ENCODE peak calls at places on chromosomes 12 and 14, in seven cellular contexts. L, P, I, R, V, M and Q are unnamed samples.

GRCh38 chr12:74892057-74892633 is 317.5 kb downstream of the KCNC2 start:
- DNase-seq in L (no peak), P (no peak), I (no peak), R (no peak), V (no peak), M (no peak), Q (no peak)

GRCh38 chr14:96267336-96267735 is 11.3 kb downstream of the BDKRB1 start:
- DNase-seq in L (no peak), P (peak; percentile 84), I (peak; percentile 36), R (peak; percentile 83), V (peak; percentile 93), M (no peak), Q (peak; percentile 79)

GRCh38 chr12:130161261-130162231 is 718 bp upstream of the FZD10 start:
- DNase-seq in L (no peak), P (peak; percentile 27), I (no peak), R (no peak), V (no peak), M (no peak), Q (no peak)

GRCh38 chr12:104628338-104629135 is 171.8 kb downstream of the CHST11 start:
- DNase-seq in L (no peak), P (no peak), I (no peak), R (no peak), V (no peak), M (no peak), Q (no peak)

GRCh38 chr12:104643921-104644669 is 187.3 kb downstream of the CHST11 start:
- DNase-seq in L (no peak), P (peak; percentile 28), I (no peak), R (no peak), V (no peak), M (no peak), Q (peak; percentile 16)

GRCh38 chr12:112167728-112168525 is 42.6 kb downstream of the TRAFD1 start:
- DNase-seq in L (no peak), P (no peak), I (no peak), R (no peak), V (no peak), M (no peak), Q (no peak)

GRCh38 chr14:56115471-56115870 is 2.7 kb upstream of the PELI2 start:
- DNase-seq in L (no peak), P (no peak), I (no peak), R (no peak), V (no peak), M (no peak), Q (no peak)

GRCh38 chr12:113329022-113329790 is 5.7 kb downstream of the SLC8B1 start:
- DNase-seq in L (no peak), P (no peak), I (no peak), R (peak; percentile 22), V (no peak), M (no peak), Q (peak; percentile 51)

GRCh38 chr12:113476093-113476986 is 4.7 kb upstream of the LHX5 start:
- DNase-seq in L (no peak), P (no peak), I (no peak), R (no peak), V (no peak), M (no peak), Q (no peak)

GRCh38 chr14:54192610-54193009 is 204.2 kb upstream of the CDKN3 start:
- DNase-seq in L (no peak), P (no peak), I (no peak), R (no peak), V (no peak), M (no peak), Q (no peak)

GRCh38 chr14:58639842-58640484 is 2.2 kb downstream of the DACT1 start:
- DNase-seq in L (no peak), P (peak; percentile 93), I (peak; percentile 85), R (peak; percentile 83), V (peak; percentile 87), M (peak; percentile 62), Q (peak; percentile 92)

GRCh38 chr14:99415496-99416281 is 65.0 kb downstream of the SETD3 start:
- DNase-seq in L (peak; percentile 58), P (peak; percentile 90), I (peak; percentile 81), R (peak; percentile 65), V (peak; percentile 81), M (peak; percentile 69), Q (peak; percentile 89)

GRCh38 chr12:89927226-89927698 is 218.6 kb upstream of the ATP2B1 start:
- DNase-seq in L (no peak), P (no peak), I (no peak), R (no peak), V (no peak), M (no peak), Q (no peak)

GRCh38 chr12:32270818-32271710 is 128.3 kb upstream of the FGD4 start:
- DNase-seq in L (no peak), P (peak; percentile 70), I (no peak), R (peak; percentile 17), V (peak; percentile 41), M (no peak), Q (peak; percentile 33)

GRCh38 chr12:26648584-26648983 is 184.4 kb downstream of the ITPR2 start:
- DNase-seq in L (no peak), P (peak; percentile 88), I (peak; percentile 79), R (peak; percentile 59), V (peak; percentile 62), M (no peak), Q (peak; percentile 94)

GRCh38 chr14:101581806-101582205 is 20.5 kb downstream of the DIO3 start:
- DNase-seq in L (no peak), P (no peak), I (no peak), R (no peak), V (no peak), M (no peak), Q (no peak)

GRCh38 chr14:93061380-93062012 is 54.2 kb downstream of the ITPK1 start:
- DNase-seq in L (no peak), P (no peak), I (no peak), R (no peak), V (no peak), M (no peak), Q (no peak)

GRCh38 chr12:42382013-42382696 is 56.2 kb downstream of the PPHLN1 start:
- DNase-seq in L (no peak), P (peak; percentile 71), I (no peak), R (peak; percentile 9), V (no peak), M (no peak), Q (peak; percentile 75)

GRCh38 chr12:105226219-105226618 is 9.8 kb downstream of the APPL2 start:
- DNase-seq in L (no peak), P (peak; percentile 95), I (peak; percentile 82), R (peak; percentile 96), V (peak; percentile 83), M (no peak), Q (peak; percentile 90)

GRCh38 chr12:76312314-76312713 is 35.9 kb downstream of the BBS10 start:
- DNase-seq in L (no peak), P (peak; percentile 24), I (no peak), R (no peak), V (no peak), M (no peak), Q (no peak)

DNA sequence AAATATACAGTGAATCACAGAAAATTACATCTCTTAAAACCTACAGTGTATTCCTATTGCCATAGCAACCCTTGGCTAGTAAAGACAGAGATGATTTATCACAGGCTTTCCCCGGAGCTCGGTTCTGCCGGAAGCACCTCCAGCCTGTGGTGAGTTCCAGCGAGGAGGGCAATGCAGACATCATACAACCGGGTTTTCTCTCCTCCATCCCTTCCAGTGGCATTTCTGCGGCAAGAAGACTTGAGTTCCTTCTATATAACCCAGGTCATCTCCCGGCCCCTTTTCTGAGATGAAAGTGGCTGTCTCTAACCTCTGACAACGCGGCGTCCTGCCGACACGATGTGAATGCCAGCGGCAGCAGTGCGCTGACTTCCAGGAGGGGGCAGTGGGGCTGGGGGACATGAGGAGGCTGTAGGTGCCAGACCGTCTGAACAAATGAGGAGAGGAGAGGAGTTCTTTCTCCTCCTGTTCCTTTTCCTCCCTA is 68.5 kb upstream of the MAX start:
- DNase-seq in L (no peak), P (peak; percentile 86), I (peak; percentile 54), R (peak; percentile 41), V (peak; percentile 31), M (no peak), Q (peak; percentile 86)
- TF ChIP-seq CTCF in L (peak; percentile 13), P (peak; percentile 74), I (peak; percentile 61), R (peak; percentile 53), V (peak; percentile 41), M (no peak), Q (peak; percentile 52)

DNA sequence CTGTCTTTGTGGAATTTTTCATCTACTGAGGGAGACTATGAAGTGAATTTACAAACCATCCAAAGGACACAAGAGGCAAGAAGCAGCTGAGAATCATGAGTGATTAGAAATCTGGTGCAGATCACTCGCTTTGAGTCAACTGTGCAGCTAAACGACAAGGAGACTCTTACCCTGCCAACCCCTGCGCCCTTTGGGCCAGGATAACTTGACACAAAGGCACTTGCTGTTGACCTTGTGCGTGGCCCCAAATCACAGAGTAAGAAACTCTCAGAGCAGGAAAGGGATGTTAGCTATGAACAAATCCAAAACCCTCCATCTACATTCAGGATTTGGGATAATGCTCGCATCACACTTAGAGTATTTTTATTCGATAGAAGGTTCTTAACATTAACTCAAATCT is 11.5 kb upstream of the PARP11 start:
- DNase-seq in L (no peak), P (no peak), I (no peak), R (no peak), V (no peak), M (no peak), Q (no peak)
- H3K4me3 ChIP-seq in L (no peak overlapping the region), P (no peak overlapping the region), I (no peak overlapping the region), R (peak overlapping the region; percentile 66), V (no peak overlapping the region), M (no peak overlapping the region), Q (no peak overlapping the region)

DNA sequence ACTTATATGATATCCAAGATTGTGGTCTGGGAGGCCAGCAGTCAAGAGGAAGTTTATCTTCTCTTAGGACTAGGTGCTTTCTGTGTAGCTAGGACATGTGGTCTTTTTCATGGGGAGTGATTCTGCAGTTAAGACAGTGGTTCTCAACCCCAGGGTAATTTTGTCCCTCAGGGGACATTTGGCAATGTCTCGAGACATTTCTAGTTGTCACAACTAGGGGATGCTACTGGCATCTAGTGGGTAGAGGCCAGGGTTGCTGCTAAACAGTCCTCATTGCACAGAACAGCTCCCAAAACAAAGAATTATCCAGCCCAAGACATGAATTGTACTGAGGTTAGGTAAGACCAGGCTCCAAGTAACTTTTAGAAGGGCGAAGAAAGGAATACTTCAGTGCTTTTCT is 20.0 kb downstream of the AMDHD1 start:
- DNase-seq in L (no peak), P (no peak), I (no peak), R (no peak), V (no peak), M (peak; percentile 18), Q (no peak)
- TF ChIP-seq CTCF in L (no peak), P (no peak), I (no peak), R (no peak), V (peak; percentile 14), M (peak; percentile 34), Q (no peak)

GRCh38 chr14:85412756-85413155 is 117.2 kb upstream of the FLRT2 start:
- DNase-seq in L (no peak), P (no peak), I (no peak), R (no peak), V (no peak), M (no peak), Q (no peak)

GRCh38 chr14:85417396-85417795 is 112.5 kb upstream of the FLRT2 start:
- DNase-seq in L (no peak), P (no peak), I (no peak), R (no peak), V (no peak), M (no peak), Q (no peak)

GRCh38 chr14:85414142-85414541 is 115.8 kb upstream of the FLRT2 start:
- DNase-seq in L (no peak), P (peak; percentile 62), I (no peak), R (no peak), V (no peak), M (no peak), Q (peak; percentile 35)

GRCh38 chr14:85416771-85417170 is 113.2 kb upstream of the FLRT2 start:
- DNase-seq in L (no peak), P (peak; percentile 87), I (peak; percentile 3), R (peak; percentile 72), V (peak; percentile 30), M (no peak), Q (peak; percentile 83)

GRCh38 chr14:85415015-85415712 is 114.8 kb upstream of the FLRT2 start:
- DNase-seq in L (no peak), P (peak; percentile 99), I (peak; percentile 42), R (peak; percentile 86), V (peak; percentile 90), M (no peak), Q (peak; percentile 98)
- H3K4me3 ChIP-seq in L (no peak overlapping the region), P (no peak overlapping the region), I (no peak overlapping the region), R (no peak overlapping the region), V (no peak overlapping the region), M (no peak overlapping the region), Q (peak overlapping the region; percentile 1)